ENCODE peak calls at places on chromosomes 3 and 15, in six cellular contexts. L is endothelial cell of umbilical vein, A is Caco-2, U is progenitor cell of endocrine pancreas, J is esophagus squamous epithelium, Q is mesothelial cell of epicardium. V is an unnamed sample.
A peak's percentile ranks its signal among the peaks of the same experiment; 100 is the strongest.

GRCh38 chr3:141227752-141228151 is 3.9 kb upstream of the PXYLP1 start:
- DNase-seq in Q (no peak), A (no peak), L (no peak), U (no peak), J (no peak), V (no peak)

GRCh38 chr15:40952301-40952900 is 870 bp upstream of the CHAC1 start:
- DNase-seq in L (no peak), A (no peak), Q (no peak), U (no peak), J (no peak), V (no peak)

GRCh38 chr3:147356909-147357733 is 49.2 kb downstream of the ZIC4 start:
- DNase-seq in L (no peak), A (no peak), Q (no peak), J (no peak), U (no peak), V (no peak)

GRCh38 chr3:149879872-149880271 is 66.9 kb downstream of the RNF13 start:
- DNase-seq in U (no peak), J (no peak), Q (peak; percentile 33), A (peak; percentile 47), L (peak; percentile 77), V (no peak)

GRCh38 chr15:38564557-38565286 is at the start of gene RASGRP1:
- DNase-seq in L (peak; percentile 59), Q (peak; percentile 60), U (peak; percentile 60), A (peak; percentile 61), J (no peak), V (peak; percentile 82)

GRCh38 chr3:73665317-73665716 is 40.6 kb upstream of the PDZRN3 start:
- DNase-seq in Q (no peak), U (no peak), J (no peak), A (no peak), L (no peak), V (no peak)

GRCh38 chr3:43268636-43269035 is 17.7 kb upstream of the SNRK start:
- DNase-seq in Q (no peak), L (no peak), A (no peak), J (no peak), U (no peak), V (no peak)

GRCh38 chr3:197936819-197937384 is 13.1 kb upstream of the RPL35A start:
- DNase-seq in U (no peak), A (no peak), J (no peak), L (no peak), Q (no peak), V (no peak)

GRCh38 chr3:170726976-170727661 is 141.2 kb upstream of the SLC7A14 start:
- DNase-seq in Q (no peak), L (peak; percentile 85), J (no peak), A (no peak), U (no peak), V (no peak)

GRCh38 chr15:53216036-53216435 is 425.9 kb upstream of the ONECUT1 start:
- DNase-seq in J (no peak), U (no peak), A (no peak), L (no peak), Q (no peak), V (no peak)

GRCh38 chr15:32669870-32670623 is 28.5 kb downstream of the SCG5 start:
- DNase-seq in A (no peak), J (no peak), U (no peak), Q (no peak), L (no peak), V (no peak)

GRCh38 chr3:66490984-66491383 is 9.8 kb downstream of the LRIG1 start:
- DNase-seq in L (no peak), A (no peak), U (no peak), Q (no peak), J (no peak), V (no peak)

GRCh38 chr3:112132975-112133448 is at the start of gene GCSAM:
- DNase-seq in Q (no peak), J (no peak), U (no peak), L (no peak), A (no peak), V (peak; percentile 60)

GRCh38 chr15:67775265-67775664 is 50.0 kb upstream of the SKOR1 start:
- DNase-seq in A (no peak), J (no peak), U (no peak), Q (no peak), L (no peak), V (no peak)

GRCh38 chr3:52441122-52441771 is 3.7 kb downstream of the SEMA3G start:
- DNase-seq in L (no peak), U (no peak), J (no peak), Q (peak; percentile 14), A (no peak), V (no peak)

GRCh38 chr15:31487811-31488436 is 161.3 kb downstream of the KLF13 start:
- DNase-seq in Q (no peak), U (peak; percentile 6), L (no peak), J (no peak), A (no peak), V (no peak)

GRCh38 chr3:170033489-170033888 is 4.3 kb upstream of the GPR160 start:
- DNase-seq in U (no peak), Q (no peak), A (no peak), L (no peak), J (no peak), V (no peak)

GRCh38 chr3:13877911-13878710 is 1.8 kb downstream of the WNT7A start:
- DNase-seq in L (no peak), J (no peak), A (no peak), Q (no peak), U (no peak), V (no peak)

GRCh38 chr15:76208084-76208785 is 103.0 kb downstream of the ETFA start:
- DNase-seq in L (no peak), A (no peak), J (no peak), U (no peak), Q (no peak), V (no peak)

GRCh38 chr3:162729686-162730085 is 1233.1 kb downstream of the OTOL1 start:
- DNase-seq in L (no peak), A (no peak), U (no peak), Q (no peak), J (no peak), V (no peak)

GRCh38 chr15:99138491-99138982 is 33.7 kb downstream of the SYNM start:
- DNase-seq in J (no peak), A (no peak), Q (no peak), U (no peak), L (no peak), V (no peak)

GRCh38 chr15:29568840-29569532 is 253.3 kb downstream of the TJP1 start:
- DNase-seq in U (no peak), J (no peak), Q (no peak), A (no peak), L (no peak), V (no peak)

GRCh38 chr3:52679811-52680210 is 5.9 kb downstream of the PBRM1 start:
- DNase-seq in L (no peak), A (no peak), Q (no peak), J (no peak), U (no peak), V (no peak)

GRCh38 chr3:131917006-131917405 is 117.8 kb downstream of the CPNE4 start:
- DNase-seq in L (no peak), Q (no peak), A (no peak), U (no peak), J (no peak), V (no peak)

GRCh38 chr3:193895409-193895808 is 240.5 kb upstream of the HES1 start:
- DNase-seq in U (no peak), A (no peak), Q (no peak), L (no peak), J (no peak), V (no peak)
- TF ChIP-seq CTCF in U (no peak), A (no peak), Q (no peak), L (no peak), J (no peak), V (no peak)

DNA sequence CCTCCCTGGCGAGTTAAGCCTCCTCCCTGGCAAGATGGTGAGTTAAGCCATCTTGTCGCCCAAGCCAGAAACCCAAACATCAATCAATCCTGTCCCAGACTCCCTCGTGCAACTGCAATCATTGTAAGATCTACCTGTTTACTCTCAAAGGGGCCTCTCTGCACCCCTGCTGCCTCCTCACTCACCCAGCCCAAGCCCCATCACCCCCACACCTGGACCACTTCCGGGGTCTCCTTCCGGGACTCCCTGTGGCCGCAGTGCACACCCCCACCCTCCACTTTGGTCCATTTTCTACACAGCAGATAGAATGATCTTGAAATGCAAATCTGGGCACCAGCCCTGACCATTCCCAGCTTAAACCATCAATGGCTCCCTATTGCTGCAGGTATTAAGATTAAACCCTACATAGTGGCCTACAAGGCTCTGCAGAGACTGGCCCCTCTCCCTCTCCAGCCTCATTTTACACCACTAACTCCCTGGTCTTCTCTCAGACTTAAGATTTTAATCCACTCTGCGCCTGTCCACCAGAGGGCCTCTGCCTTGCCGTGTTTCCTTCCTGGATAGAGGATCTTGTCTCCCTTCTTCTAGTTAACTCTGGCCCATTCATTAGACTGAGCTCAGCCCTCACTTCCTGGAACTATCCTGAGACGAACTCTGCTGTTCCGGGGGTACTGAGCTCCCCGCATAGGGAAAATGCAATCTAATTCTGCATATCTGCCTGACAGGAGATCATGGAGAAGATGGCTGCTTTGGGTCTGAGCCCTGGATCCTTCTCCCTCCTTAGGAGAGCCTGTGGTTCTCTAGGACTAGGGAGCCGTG is 41.9 kb upstream of the SLC6A1 start:
- DNase-seq in A (no peak), L (peak; percentile 21), Q (no peak), U (no peak), J (no peak), V (no peak)
- TF ChIP-seq CTCF in A (peak; percentile 41), L (peak; percentile 50), Q (peak; percentile 35), U (peak; percentile 55), J (peak; percentile 36), V (no peak)

DNA sequence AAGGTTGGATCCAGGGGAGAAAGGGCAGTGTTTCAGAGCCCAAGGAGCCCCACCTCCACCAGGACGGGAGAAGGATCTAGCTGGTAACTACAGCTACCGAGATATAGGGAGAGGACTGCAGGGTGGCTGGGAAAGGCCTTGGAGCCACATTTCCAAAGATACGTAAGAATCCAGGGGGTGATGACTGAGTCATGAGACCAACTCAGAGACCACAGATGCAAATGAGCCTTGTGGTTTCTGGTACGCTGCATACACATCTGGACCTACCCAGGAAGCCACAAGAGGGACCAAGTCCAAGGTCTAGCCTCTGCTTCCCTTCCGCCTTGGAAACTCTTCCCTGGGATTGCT is 13.5 kb downstream of the IGDCC4 start:
- DNase-seq in U (no peak), J (no peak), L (no peak), Q (no peak), A (no peak), V (no peak)
- TF ChIP-seq CTCF in U (no peak), J (no peak), L (no peak), Q (no peak), A (no peak), V (no peak)

DNA sequence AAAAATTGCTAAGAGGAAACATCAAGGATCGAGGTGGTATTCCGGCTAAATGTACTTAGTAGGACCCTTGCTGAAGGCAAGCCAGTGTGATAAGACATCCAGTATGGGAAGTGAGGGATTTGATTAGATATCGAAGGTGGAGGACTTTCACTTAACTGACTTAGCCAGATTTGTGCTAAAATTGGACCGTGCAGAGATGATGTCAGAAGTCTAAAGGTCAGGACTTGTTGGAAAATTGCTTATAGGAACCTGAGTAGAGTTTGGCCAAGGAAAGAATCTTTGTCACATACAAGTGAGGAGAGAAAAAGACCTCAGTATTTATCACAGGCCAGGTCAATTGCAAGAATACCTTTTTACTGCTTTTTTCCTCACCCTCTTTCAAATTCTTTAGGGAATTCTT is 30.9 kb upstream of the PYDC2 start:
- DNase-seq in Q (no peak), L (no peak), J (no peak), U (no peak), A (no peak), V (no peak)
- TF ChIP-seq CTCF in Q (no peak), L (no peak), J (no peak), U (no peak), A (no peak), V (no peak)

V was measured in activated B cell treated with CpG ODN at 0.5 μM for 24 hours.